ENCODE peak calls at places on chromosome 13, in eight cellular contexts. M is fibroblast of lung; X is psoas muscle; H is CD8-positive, alpha-beta T cell; O is lung; J is endothelial cell of umbilical vein; S is HFF-Myc; R is IMR-90. Y is an unnamed sample.
A peak's percentile ranks its signal among the peaks of the same experiment; 100 is the strongest.

GRCh38 chr13:41502676-41503075 is 45.3 kb downstream of the RGCC start:
- DNase-seq in O (no peak), X (no peak), M (no peak), J (no peak), H (no peak), S (no peak), R (no peak), Y (no peak)

GRCh38 chr13:21696865-21697448 is 26.1 kb downstream of the FGF9 start:
- DNase-seq in S (no peak), O (no peak), R (no peak), M (no peak), H (no peak), X (no peak), J (no peak), Y (no peak)

GRCh38 chr13:61414686-61415664 is 674 bp downstream of the PCDH20 start:
- DNase-seq in X (peak; percentile 40), J (peak; percentile 4), S (no peak), R (no peak), H (no peak), M (peak; percentile 47), O (peak; percentile 77), Y (peak; percentile 48)

GRCh38 chr13:78680064-78680463 is 21.1 kb upstream of the OBI1 start:
- DNase-seq in R (no peak), S (no peak), M (no peak), H (no peak), X (no peak), J (no peak), O (no peak), Y (no peak)

GRCh38 chr13:41554626-41555386 is 97.5 kb downstream of the RGCC start:
- DNase-seq in O (no peak), H (no peak), J (no peak), M (no peak), R (no peak), X (no peak), S (no peak), Y (no peak)

GRCh38 chr13:70249332-70250064 is 141.2 kb upstream of the KLHL1 start:
- DNase-seq in R (no peak), S (no peak), H (no peak), M (peak; percentile 13), J (peak; percentile 53), O (no peak), X (no peak), Y (peak; percentile 94)

GRCh38 chr13:111901301-111901905 is 165.5 kb upstream of the SOX1 start:
- DNase-seq in J (no peak), H (no peak), X (no peak), O (no peak), R (no peak), S (no peak), M (no peak), Y (no peak)

GRCh38 chr13:106535552-106536243 is at the start of gene EFNB2:
- DNase-seq in S (no peak), X (peak; percentile 94), O (peak; percentile 88), R (peak; percentile 88), M (peak; percentile 90), J (peak; percentile 93), H (peak; percentile 75), Y (no peak)

GRCh38 chr13:37306778-37307544 is 201.5 kb upstream of the CSNK1A1L start:
- DNase-seq in O (no peak), R (peak; percentile 98), J (peak; percentile 54), S (peak; percentile 94), X (no peak), H (no peak), M (peak; percentile 93), Y (peak; percentile 56)

DNA sequence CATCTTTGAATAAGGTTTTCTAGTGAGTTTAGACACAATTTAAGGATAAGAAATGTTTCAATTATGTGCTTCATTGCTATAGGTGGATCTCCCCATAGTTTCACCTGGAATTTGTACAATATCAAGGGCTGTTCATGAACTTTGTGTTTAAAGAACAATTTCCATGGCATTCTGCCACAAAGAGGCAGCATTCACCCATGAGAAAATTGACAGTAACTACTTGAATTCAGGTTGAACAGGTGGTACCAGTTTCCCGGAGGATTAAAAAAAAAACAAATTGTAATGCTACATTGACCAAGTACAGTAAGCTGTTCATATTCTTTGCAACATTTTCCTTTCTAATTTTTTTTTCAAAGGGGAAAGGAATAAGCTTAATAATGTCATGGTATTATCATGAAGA is 9.1 kb downstream of the SLITRK5 start:
- DNase-seq in J (no peak), M (peak; percentile 15), S (no peak), R (no peak), X (no peak), O (no peak), H (no peak), Y (no peak)
- TF ChIP-seq CTCF in J (no peak), M (no peak), S (no peak), R (no peak), X (no peak), O (no peak), H (no peak), Y (peak; percentile 57)

GRCh38 chr13:20119960-20120359 is 40.9 kb downstream of the GJA3 start:
- DNase-seq in M (no peak), R (no peak), S (no peak), J (no peak), H (no peak), X (no peak), O (no peak), Y (no peak)
- H3K4me3 ChIP-seq in M (peak overlapping the region; percentile 45), R (no peak overlapping the region), S (no peak overlapping the region), J (no peak overlapping the region), H (no peak overlapping the region), X (no peak overlapping the region), O (no peak overlapping the region), Y (peak overlapping the region; percentile 43)

GRCh38 chr13:76822691-76823267 is 63.4 kb downstream of the KCTD12 start:
- DNase-seq in O (no peak), M (peak; percentile 60), H (no peak), X (no peak), S (no peak), J (peak; percentile 71), R (peak; percentile 34), Y (peak; percentile 16)
- TF ChIP-seq CTCF in O (no peak), M (peak; percentile 46), H (no peak), X (no peak), S (no peak), J (no peak), R (peak; percentile 25), Y (peak; percentile 60)

GRCh38 chr13:57634829-57635165 is 3.3 kb downstream of the PCDH17 start:
- DNase-seq in O (no peak), M (no peak), R (no peak), S (no peak), H (no peak), X (peak; percentile 47), J (no peak), Y (no peak)
- H3K4me3 ChIP-seq in O (peak overlapping the region; percentile 69), M (peak overlapping the region; percentile 13), R (no peak overlapping the region), S (no peak overlapping the region), H (no peak overlapping the region), X (peak overlapping the region; percentile 67), J (peak overlapping the region; percentile 43), Y (no peak overlapping the region)

DNA sequence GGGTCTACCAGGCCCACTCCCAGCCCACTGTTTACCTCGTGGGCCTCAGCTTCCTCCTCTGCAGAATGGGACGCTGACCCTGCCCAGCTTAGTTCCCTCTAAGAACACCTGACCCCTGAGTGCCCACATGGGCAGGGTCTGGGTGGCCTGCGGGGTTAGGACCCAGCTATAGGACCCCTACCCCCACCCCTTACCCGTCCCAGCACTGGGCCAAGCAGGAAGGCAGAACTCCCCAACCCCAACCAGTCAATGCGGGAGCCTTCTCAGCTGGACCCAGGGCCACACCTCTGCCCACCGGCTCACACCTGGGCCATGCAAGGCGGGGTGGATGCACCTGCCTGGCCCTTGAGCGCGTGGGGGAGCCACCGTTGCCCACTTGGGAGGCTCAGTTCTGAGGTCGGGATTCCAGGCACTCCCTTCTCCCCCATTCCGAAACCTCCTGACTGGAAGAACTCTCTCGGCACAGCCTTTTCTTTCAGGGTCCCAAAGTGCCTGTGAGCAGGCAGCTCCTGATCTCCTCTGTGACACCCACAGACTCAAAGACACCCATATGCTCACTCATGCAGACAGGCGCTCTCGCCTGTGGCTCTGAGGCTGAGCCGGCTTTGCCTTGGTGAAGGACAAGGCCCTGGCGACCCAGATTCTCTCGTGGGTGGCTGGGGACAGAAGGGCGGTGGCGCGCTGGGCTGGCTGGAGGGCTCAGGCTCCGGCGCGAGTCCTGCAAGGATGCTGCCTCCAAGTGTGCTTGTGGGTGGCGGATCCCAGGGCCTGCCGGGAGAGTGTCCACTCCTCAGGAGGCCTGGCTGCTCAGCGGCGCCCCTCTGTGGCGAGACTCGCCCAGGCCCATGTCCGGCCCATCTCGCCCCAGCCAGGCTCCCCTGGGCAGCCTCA is 27.9 kb upstream of the PARP4 start:
- DNase-seq in S (no peak), O (no peak), J (peak; percentile 13), M (no peak), X (no peak), H (no peak), R (no peak), Y (no peak)
- TF ChIP-seq CTCF in S (peak; percentile 40), O (no peak), J (peak; percentile 66), M (no peak), X (no peak), H (no peak), R (peak; percentile 19), Y (peak; percentile 28)

DNA sequence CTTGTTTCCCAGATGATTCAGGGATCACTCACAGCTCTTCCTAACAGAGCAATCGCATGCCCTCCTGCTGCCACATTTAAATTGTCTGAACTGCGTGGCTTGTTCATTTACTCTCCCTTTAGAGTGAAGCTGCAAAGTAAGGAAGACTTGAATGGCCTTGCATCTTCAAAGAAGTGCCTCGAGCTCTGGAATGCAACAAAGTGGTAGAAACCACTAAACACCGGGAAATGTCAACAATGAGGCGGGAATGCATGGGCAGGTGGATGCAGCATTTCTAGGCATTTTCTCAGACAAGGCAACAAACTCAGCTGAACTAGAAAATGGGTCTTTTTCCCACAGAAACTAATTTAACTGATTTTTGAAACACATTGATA is 10.3 kb upstream of the DACH1 start:
- DNase-seq in R (no peak), S (no peak), J (no peak), M (no peak), X (no peak), O (no peak), H (no peak), Y (no peak)
- H3K4me3 ChIP-seq in R (no peak overlapping the region), S (no peak overlapping the region), J (no peak overlapping the region), M (no peak overlapping the region), X (no peak overlapping the region), O (no peak overlapping the region), H (no peak overlapping the region), Y (no peak overlapping the region)

GRCh38 chr13:101784313-101784712 is 331.8 kb downstream of the ITGBL1 start:
- DNase-seq in R (no peak), O (no peak), S (no peak), H (no peak), M (no peak), X (no peak), J (no peak), Y (no peak)

GRCh38 chr13:101783554-101783953 is 331.1 kb downstream of the ITGBL1 start:
- DNase-seq in R (no peak), M (no peak), H (no peak), S (no peak), X (no peak), O (no peak), J (no peak), Y (no peak)

DNA sequence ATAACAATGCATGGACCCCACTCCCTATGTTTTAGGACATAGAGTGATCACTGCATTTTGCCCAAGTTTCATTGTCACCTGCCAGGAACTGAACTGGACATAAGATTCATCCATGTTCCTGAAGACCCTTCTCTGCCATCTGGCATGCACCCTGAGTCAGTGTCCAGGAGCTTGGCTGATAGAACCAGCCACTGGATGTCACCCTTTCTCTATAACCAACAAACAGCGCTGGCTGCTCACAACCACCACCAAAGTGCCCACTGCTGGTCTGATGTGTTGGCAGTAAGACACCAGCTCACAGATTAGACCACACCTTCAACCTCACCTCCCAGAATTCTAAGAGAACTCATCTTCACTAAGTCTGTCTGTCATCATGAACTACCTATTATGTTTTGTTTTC is 333.4 kb downstream of the ITGBL1 start:
- DNase-seq in R (peak; percentile 3), O (no peak), S (no peak), J (no peak), H (no peak), X (no peak), M (peak; percentile 27), Y (no peak)
- TF ChIP-seq CTCF in R (peak; percentile 22), O (no peak), S (peak; percentile 20), J (no peak), H (no peak), X (no peak), M (peak; percentile 30), Y (peak; percentile 77)

Y was measured in epithelial cell of proximal tubule.